ENCODE peak calls at places on chromosome 13, in seven cellular contexts. D, Z, O, Y, W, P and I are unnamed samples.
A peak's percentile ranks its signal among the peaks of the same experiment; 100 is the strongest.

GRCh38 chr13:85638815-85639393 is 160.3 kb downstream of the SLITRK6 start:
- DNase-seq in D (no peak), Z (no peak), O (no peak), Y (no peak), W (no peak), P (no peak), I (no peak)

GRCh38 chr13:73274147-73274546 is 215.3 kb downstream of the KLF5 start:
- DNase-seq in D (no peak), Z (peak; percentile 81), O (no peak), Y (no peak), W (peak; percentile 40), P (no peak), I (no peak)

GRCh38 chr13:43136940-43137574 is 113.7 kb downstream of the DNAJC15 start:
- DNase-seq in D (no peak), Z (no peak), O (no peak), Y (no peak), W (no peak), P (no peak), I (no peak)

GRCh38 chr13:95267662-95268369 is 33.4 kb downstream of the ABCC4 start:
- DNase-seq in D (peak; percentile 11), Z (peak; percentile 87), O (peak; percentile 81), Y (no peak), W (peak; percentile 46), P (no peak), I (no peak)

GRCh38 chr13:27988520-27988919 is at the start of gene URAD:
- DNase-seq in D (no peak), Z (peak; percentile 14), O (no peak), Y (no peak), W (peak; percentile 28), P (no peak), I (no peak)

GRCh38 chr13:97367427-97367826 is 66.5 kb upstream of the RAP2A start:
- DNase-seq in D (peak; percentile 72), Z (peak; percentile 85), O (peak; percentile 75), Y (no peak), W (peak; percentile 66), P (no peak), I (peak; percentile 36)

GRCh38 chr13:37627428-37627827 is 28.9 kb upstream of the POSTN start:
- DNase-seq in D (no peak), Z (no peak), O (no peak), Y (no peak), W (no peak), P (no peak), I (no peak)

GRCh38 chr13:42680748-42681147 is 100.6 kb upstream of the FAM216B start:
- DNase-seq in D (peak; percentile 5), Z (no peak), O (no peak), Y (no peak), W (no peak), P (no peak), I (no peak)

GRCh38 chr13:30895773-30896172 is 10.3 kb upstream of the MEDAG start:
- DNase-seq in D (no peak), Z (peak; percentile 95), O (peak; percentile 95), Y (peak; percentile 55), W (peak; percentile 74), P (no peak), I (peak; percentile 60)

GRCh38 chr13:101955764-101956163 is 446.1 kb downstream of the FGF14 start:
- DNase-seq in D (no peak), Z (no peak), O (no peak), Y (no peak), W (no peak), P (no peak), I (no peak)

GRCh38 chr13:102897371-102898138 is 51.7 kb downstream of the ERCC5 start:
- DNase-seq in D (no peak), Z (no peak), O (no peak), Y (no peak), W (no peak), P (no peak), I (no peak)

GRCh38 chr13:94706854-94707399 is 5.4 kb downstream of the SOX21 start:
- DNase-seq in D (no peak), Z (no peak), O (no peak), Y (no peak), W (no peak), P (no peak), I (no peak)

DNA sequence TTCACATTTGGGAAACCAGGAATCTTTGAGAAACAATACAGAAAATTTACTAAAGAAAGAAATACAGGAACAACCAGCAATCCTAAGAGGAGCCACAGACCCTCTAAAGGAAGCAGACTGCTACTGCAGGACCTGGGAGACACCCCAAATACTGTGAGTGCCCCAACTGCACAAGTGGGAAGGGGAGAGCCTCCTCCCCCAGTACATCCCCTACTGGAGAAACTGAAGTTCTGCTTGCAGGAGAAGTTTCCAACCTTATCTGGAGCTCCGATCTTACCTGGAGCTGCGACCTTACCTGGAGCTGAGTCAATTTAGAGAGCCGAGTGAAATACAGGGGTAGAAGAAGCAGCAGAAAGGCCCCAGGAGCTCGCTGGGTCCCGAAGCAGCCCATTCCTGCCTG is 236.4 kb upstream of the SPRY2 start:
- DNase-seq in D (no peak), Z (no peak), O (no peak), Y (no peak), W (no peak), P (no peak), I (no peak)
- TF ChIP-seq CTCF in D (no peak), Z (no peak), O (no peak), Y (no peak), W (no peak), P (no peak), I (no peak)

GRCh38 chr13:109698779-109699178 is 87.6 kb downstream of the IRS2 start:
- DNase-seq in D (peak; percentile 67), Z (peak; percentile 79), O (peak; percentile 70), Y (no peak), W (peak; percentile 28), P (no peak), I (no peak)
- TF ChIP-seq CTCF in D (no peak), Z (no peak), O (no peak), Y (no peak), W (no peak), P (no peak), I (no peak)

GRCh38 chr13:29748097-29748496 is 102.3 kb downstream of the UBL3 start:
- DNase-seq in D (no peak), Z (no peak), O (no peak), Y (no peak), W (no peak), P (no peak), I (no peak)
- TF ChIP-seq CTCF in D (no peak), Z (no peak), O (no peak), Y (no peak), W (no peak), P (no peak), I (no peak)

GRCh38 chr13:48969685-48970084 is 6.0 kb upstream of the FNDC3A start:
- DNase-seq in D (no peak), Z (no peak), O (no peak), Y (no peak), W (no peak), P (no peak), I (no peak)
- TF ChIP-seq CTCF in D (no peak), Z (no peak), O (no peak), Y (no peak), W (no peak), P (no peak), I (no peak)

DNA sequence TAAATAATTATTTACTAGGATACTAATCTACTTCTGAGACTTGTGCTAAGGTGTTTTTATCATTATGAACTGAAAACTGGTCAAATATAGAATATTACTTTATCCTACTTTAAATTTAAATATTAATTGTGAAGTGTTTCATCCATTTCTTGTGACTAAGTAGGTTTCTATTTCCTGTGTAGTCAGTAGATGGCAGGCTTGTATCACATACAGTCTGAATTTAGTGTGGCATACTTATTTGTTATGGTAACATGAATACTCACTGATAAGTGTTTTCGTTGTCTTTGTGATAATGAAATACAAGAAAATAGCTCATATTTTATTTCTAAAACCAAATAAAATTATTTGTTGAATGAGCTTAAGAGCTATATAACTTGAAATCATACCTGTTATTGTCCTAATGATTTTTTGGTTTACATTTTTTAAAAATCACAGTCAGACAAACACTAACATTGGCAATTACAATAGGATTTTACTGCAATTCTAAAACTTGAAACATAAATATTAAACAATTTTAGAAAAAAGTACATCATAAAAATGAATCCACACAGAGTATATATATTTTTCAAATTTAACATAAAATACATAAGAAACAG is 904.6 kb upstream of the PCDH20 start:
- DNase-seq in D (peak; percentile 63), Z (peak; percentile 11), O (peak; percentile 66), Y (peak; percentile 8), W (no peak), P (no peak), I (no peak)
- TF ChIP-seq CTCF in D (peak; percentile 25), Z (peak; percentile 40), O (peak; percentile 44), Y (peak; percentile 74), W (no peak), P (no peak), I (peak; percentile 47)

DNA sequence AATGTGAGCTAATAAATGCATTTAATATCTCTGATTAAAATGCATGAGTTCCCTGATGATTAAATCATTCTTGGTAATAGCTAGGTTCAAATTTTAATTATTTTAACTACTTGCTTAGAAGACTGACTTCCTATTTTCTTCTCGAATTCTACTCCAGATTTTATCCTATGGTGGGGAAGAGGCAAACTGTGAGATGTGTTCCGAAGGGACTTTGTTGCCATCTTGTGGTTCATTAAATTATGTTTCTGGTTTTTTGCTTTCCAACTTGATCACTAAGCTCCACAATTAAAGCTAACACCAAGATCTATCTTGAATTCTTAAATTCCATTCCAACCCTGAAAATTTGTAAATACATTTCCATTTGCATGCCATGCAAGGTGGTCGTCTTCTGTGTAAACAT is 538.4 kb upstream of the PCDH20 start:
- DNase-seq in D (peak; percentile 47), Z (no peak), O (peak; percentile 31), Y (no peak), W (no peak), P (no peak), I (no peak)
- TF ChIP-seq CTCF in D (no peak), Z (peak; percentile 12), O (peak; percentile 22), Y (peak; percentile 28), W (no peak), P (no peak), I (no peak)

GRCh38 chr13:66689628-66690027 is 540.5 kb downstream of the PCDH9 start:
- DNase-seq in D (no peak), Z (no peak), O (peak; percentile 60), Y (no peak), W (no peak), P (no peak), I (no peak)
- TF ChIP-seq CTCF in D (no peak), Z (no peak), O (peak; percentile 51), Y (no peak), W (peak; percentile 42), P (no peak), I (peak; percentile 12)